ENCODE peak calls at places on chromosomes 16 and 17, in eight cellular contexts. K, Q, W, R, T, F, Y and H are unnamed samples.

GRCh38 chr16:4327782-4328579 is 12.1 kb downstream of the GLIS2 start:
- DNase-seq in Y (peak), T (peak), W (peak), Q (peak), K (no peak), R (no peak), F (peak), H (peak)

GRCh38 chr16:67443299-67443698 is 12.4 kb downstream of the HSD11B2 start:
- DNase-seq in T (no peak), R (no peak), Q (no peak), F (peak), K (no peak), Y (no peak), W (no peak), H (no peak)

GRCh38 chr17:50133769-50134099 is 3.8 kb upstream of the SAMD14 start:
- DNase-seq in T (no peak), R (no peak), F (no peak), Y (peak), Q (no peak), W (no peak), K (no peak), H (no peak)

GRCh38 chr17:66737524-66737923 is 97.4 kb upstream of the CACNG5 start:
- DNase-seq in Y (no peak), K (no peak), T (no peak), W (peak), R (no peak), Q (peak), F (no peak), H (no peak)

GRCh38 chr17:80599546-80600305 is 55.1 kb downstream of the RPTOR start:
- DNase-seq in W (no peak), Y (no peak), R (no peak), F (peak), K (no peak), T (no peak), Q (no peak), H (no peak)

GRCh38 chr16:13923703-13924298 is 3.8 kb downstream of the ERCC4 start:
- DNase-seq in W (no peak), T (no peak), R (no peak), K (no peak), F (no peak), Q (no peak), Y (no peak), H (no peak)

GRCh38 chr16:58409316-58409973 is 17.2 kb downstream of the GINS3 start:
- DNase-seq in T (no peak), R (no peak), K (no peak), Y (no peak), W (no peak), F (no peak), Q (no peak), H (no peak)

GRCh38 chr17:67475161-67475887 is 98.2 kb downstream of the PITPNC1 start:
- DNase-seq in T (peak), Q (peak), F (peak), Y (peak), R (no peak), K (peak), W (peak), H (peak)

GRCh38 chr16:11550651-11551498 is 35.8 kb downstream of the LITAF start:
- DNase-seq in K (no peak), Y (no peak), Q (no peak), T (no peak), F (no peak), W (no peak), R (no peak), H (no peak)

GRCh38 chr17:14672830-14673229 is 371.9 kb downstream of the HS3ST3B1 start:
- DNase-seq in W (peak), R (no peak), Q (no peak), F (no peak), T (no peak), K (no peak), Y (no peak), H (no peak)

GRCh38 chr16:82935781-82936180 is 309.0 kb downstream of the CDH13 start:
- DNase-seq in T (no peak), Y (no peak), W (no peak), Q (no peak), F (no peak), R (no peak), K (no peak), H (no peak)

GRCh38 chr17:11240841-11241610 is at the start of gene SHISA6:
- DNase-seq in R (no peak), Q (no peak), W (no peak), Y (no peak), T (no peak), F (no peak), K (no peak), H (no peak)

GRCh38 chr16:89256651-89257254 is 39.2 kb downstream of the ZNF778 start:
- DNase-seq in Q (peak), K (no peak), R (no peak), T (peak), W (peak), Y (no peak), F (peak), H (peak)

GRCh38 chr16:48003226-48003907 is 152.4 kb downstream of the ABCC12 start:
- DNase-seq in R (no peak), K (no peak), F (no peak), Q (no peak), Y (no peak), T (no peak), W (no peak), H (no peak)

GRCh38 chr17:48907713-48908046 is 527 bp upstream of the UBE2Z start:
- DNase-seq in K (no peak), W (no peak), Q (no peak), R (no peak), F (no peak), Y (no peak), T (no peak), H (no peak)

GRCh38 chr17:48910370-48910769 is 2.2 kb downstream of the UBE2Z start:
- DNase-seq in F (no peak), Y (no peak), K (no peak), R (no peak), T (no peak), Q (no peak), W (no peak), H (no peak)

GRCh38 chr17:48908853-48909394 is 717 bp downstream of the UBE2Z start:
- DNase-seq in W (peak), F (peak), T (peak), K (no peak), Q (peak), R (peak), Y (peak), H (peak)

GRCh38 chr17:48909796-48910195 is 1.6 kb downstream of the UBE2Z start:
- DNase-seq in Q (no peak), K (no peak), Y (no peak), F (no peak), T (no peak), R (no peak), W (no peak), H (no peak)

GRCh38 chr17:48908047-48908843 is at the start of gene UBE2Z:
- DNase-seq in W (peak), F (peak), K (peak), T (peak), Y (peak), R (peak), Q (peak), H (peak)
- TF ChIP-seq CTCF in W (no peak), F (no peak), K (peak), T (no peak), Y (peak), R (no peak), Q (no peak), H (no peak)

DNA sequence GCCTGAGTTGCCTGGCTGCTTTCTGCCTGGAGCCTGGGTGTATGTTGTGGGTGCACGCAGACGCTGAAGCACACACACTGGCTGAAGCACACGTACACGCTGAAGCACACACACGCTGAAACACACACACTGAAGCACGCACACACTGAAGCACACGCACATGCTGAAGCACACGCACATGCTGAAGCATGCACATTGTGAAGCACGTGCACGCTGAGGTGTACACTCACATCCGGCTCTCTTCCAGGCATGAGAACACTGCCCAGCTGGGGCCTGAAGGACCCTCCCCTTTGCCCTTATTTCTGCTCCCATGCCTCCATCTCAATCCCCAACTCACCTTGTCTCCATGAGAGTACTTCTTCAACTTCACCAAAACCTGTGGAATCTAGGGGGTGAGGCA is 16.5 kb downstream of the CSF3 start:
- DNase-seq in T (no peak), Y (no peak), R (no peak), W (no peak), Q (no peak), F (no peak), K (no peak), H (no peak)
- TF ChIP-seq CTCF in T (no peak), Y (no peak), R (no peak), W (no peak), Q (no peak), F (no peak), K (no peak), H (no peak)

GRCh38 chr17:46870116-46870803 is 18.9 kb downstream of the WNT9B start:
- DNase-seq in W (no peak), Y (no peak), R (no peak), T (no peak), F (peak), Q (no peak), K (no peak), H (no peak)
- TF ChIP-seq CTCF in W (no peak), Y (no peak), R (no peak), T (no peak), F (no peak), Q (no peak), K (no peak), H (no peak)

GRCh38 chr16:27085182-27085581 is 18.5 kb downstream of the C16orf82 start:
- DNase-seq in K (no peak), W (no peak), F (no peak), T (no peak), R (no peak), Y (no peak), Q (no peak), H (no peak)
- TF ChIP-seq CTCF in K (no peak), W (no peak), F (no peak), T (no peak), R (no peak), Y (no peak), Q (no peak), H (no peak)

GRCh38 chr16:715448-716249 is 731 bp downstream of the METRN start:
- DNase-seq in K (no peak), Q (no peak), F (no peak), W (no peak), T (no peak), Y (peak), R (no peak), H (no peak)
- TF ChIP-seq CTCF in K (peak), Q (no peak), F (no peak), W (no peak), T (no peak), Y (no peak), R (peak), H (no peak)

DNA sequence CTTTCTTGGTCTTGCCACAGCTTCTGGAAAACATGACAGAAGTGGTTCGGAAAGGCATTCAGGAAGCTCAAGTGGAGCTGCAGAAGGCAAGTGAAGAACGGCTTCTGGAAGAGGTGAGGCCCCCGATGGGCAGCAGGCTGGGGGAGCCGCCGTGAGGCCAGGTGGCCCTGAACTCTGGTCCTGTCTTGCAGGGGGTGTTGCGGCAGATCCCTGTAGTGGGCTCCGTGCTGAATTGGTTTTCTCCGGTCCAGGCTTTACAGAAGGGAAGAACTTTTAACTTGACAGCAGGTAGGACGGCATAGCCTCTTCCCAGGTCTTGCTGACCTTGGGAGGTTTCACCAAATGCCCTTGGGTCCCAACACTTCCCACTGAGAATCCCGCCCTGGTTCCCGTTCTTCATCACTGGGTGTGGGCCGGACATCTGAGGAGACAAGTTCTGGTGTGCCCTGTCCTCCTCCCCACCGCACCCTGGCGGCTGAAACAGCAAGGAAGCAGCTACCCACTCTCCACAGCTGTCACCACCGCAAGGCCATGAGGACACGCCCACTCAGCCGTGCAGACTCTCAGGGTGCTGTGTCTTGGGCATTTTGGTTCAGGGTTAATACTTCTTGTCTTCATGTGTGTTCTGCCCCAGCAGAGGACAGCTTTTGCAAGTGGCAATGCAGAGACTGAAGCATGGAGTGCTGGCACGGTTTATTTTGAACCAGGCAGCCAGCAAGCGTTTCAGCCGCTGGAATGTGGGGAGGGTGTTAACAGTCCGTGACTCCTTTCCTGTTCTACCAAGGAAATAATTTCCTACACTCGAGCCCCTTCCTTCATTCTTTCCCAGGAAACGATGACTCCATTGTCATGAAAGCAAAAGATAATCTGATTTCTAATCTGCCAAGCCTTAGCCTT is 21.4 kb downstream of the NTAN1 start:
- DNase-seq in F (no peak), R (no peak), Q (no peak), K (no peak), W (no peak), Y (peak), T (no peak), H (no peak)
- TF ChIP-seq CTCF in F (no peak), R (no peak), Q (no peak), K (no peak), W (no peak), Y (no peak), T (no peak), H (no peak)

GRCh38 chr17:72984145-72984924 is 108.2 kb downstream of the SLC39A11 start:
- DNase-seq in K (no peak), W (no peak), Y (no peak), F (no peak), R (no peak), Q (no peak), T (no peak), H (no peak)
- TF ChIP-seq CTCF in K (no peak), W (no peak), Y (no peak), F (no peak), R (no peak), Q (no peak), T (no peak), H (no peak)

GRCh38 chr17:28878981-28879380 is 18.6 kb downstream of the FLOT2 start:
- DNase-seq in Y (no peak), R (no peak), F (no peak), T (no peak), K (no peak), Q (peak), W (no peak), H (no peak)
- TF ChIP-seq CTCF in Y (peak), R (peak), F (peak), T (no peak), K (peak), Q (peak), W (no peak), H (no peak)

GRCh38 chr17:61334673-61335072 is 65.0 kb upstream of the TBX2 start:
- DNase-seq in W (no peak), T (no peak), Q (no peak), F (no peak), Y (no peak), R (no peak), K (no peak), H (no peak)
- TF ChIP-seq CTCF in W (no peak), T (no peak), Q (no peak), F (no peak), Y (no peak), R (no peak), K (no peak), H (no peak)

DNA sequence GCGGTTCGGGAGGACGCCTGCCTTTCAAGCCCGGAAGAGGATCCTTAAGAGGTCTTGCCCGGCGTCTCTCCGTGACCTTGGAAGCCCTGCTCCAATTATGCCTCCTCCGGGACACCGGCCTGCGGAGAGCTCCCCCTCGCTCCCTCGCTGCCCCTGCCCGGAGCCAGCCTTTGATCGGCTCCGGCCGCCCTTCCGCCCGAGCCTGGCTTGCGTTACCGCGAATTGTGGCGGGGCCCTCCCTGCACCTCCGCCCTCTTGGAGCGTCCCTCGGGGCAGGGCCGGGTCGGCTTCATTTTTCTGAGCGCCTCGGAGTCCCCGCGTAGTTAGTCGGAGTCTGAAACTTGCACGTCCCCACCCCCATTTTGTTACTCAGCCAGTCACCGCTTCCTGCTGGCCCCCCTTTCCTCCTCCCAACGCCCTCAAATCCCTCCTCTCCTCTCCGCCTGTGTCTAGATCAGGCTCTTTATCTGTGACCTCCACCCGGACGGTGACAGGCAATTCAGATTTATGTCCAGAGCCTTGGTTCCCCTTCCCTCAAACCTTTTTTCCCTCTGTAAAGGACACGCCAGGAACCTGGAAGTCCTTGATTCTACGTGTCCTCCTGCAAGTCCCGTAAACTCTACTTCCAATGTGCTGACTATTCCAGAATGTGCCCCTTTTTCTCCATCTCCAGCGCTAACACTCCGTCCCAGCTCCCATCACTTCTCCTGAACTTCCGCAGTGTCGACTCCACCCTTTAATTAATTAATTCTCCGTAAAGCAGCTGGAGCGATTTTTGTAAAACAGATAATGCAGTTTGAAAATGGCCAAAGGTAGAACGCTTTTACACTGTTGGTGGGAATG is 569 bp upstream of the RABEP2 start:
- DNase-seq in R (peak), F (peak), Y (no peak), Q (no peak), K (no peak), W (peak), T (peak), H (peak)
- TF ChIP-seq CTCF in R (no peak), F (no peak), Y (no peak), Q (no peak), K (no peak), W (no peak), T (no peak), H (no peak)